ENCODE peak calls at places on chromosomes 12 and 14, in nine cellular contexts. One of them, this sample, is unnamed.

GRCh38 chr12:84741727-84742126 is 170.9 kb downstream of the SLC6A15 start:
- DNase-seq in HepG2: no peak
- DNase-seq in HL-60: no peak
- DNase-seq in CD4-positive, CD25-positive, alpha-beta regulatory T cell: no peak
- DNase-seq in GM23248: peak
- DNase-seq in upper lobe of left lung: no peak
- DNase-seq in lower lobe of right lung: no peak
- DNase-seq in WERI-Rb-1: no peak
- DNase-seq in neural progenitor cell: no peak
- DNase-seq in this sample: no peak

GRCh38 chr14:94907626-94908261 is 137.8 kb upstream of the GSC start:
- DNase-seq in HepG2: no peak
- DNase-seq in HL-60: no peak
- DNase-seq in CD4-positive, CD25-positive, alpha-beta regulatory T cell: no peak
- DNase-seq in GM23248: no peak
- DNase-seq in upper lobe of left lung: no peak
- DNase-seq in lower lobe of right lung: no peak
- DNase-seq in WERI-Rb-1: no peak
- DNase-seq in neural progenitor cell: no peak
- DNase-seq in this sample: no peak

GRCh38 chr12:112325648-112326207 is 56.5 kb downstream of the HECTD4 start:
- DNase-seq in HepG2: no peak
- DNase-seq in HL-60: no peak
- DNase-seq in CD4-positive, CD25-positive, alpha-beta regulatory T cell: no peak
- DNase-seq in GM23248: no peak
- DNase-seq in upper lobe of left lung: no peak
- DNase-seq in lower lobe of right lung: no peak
- DNase-seq in WERI-Rb-1: no peak
- DNase-seq in neural progenitor cell: no peak
- DNase-seq in this sample: no peak

GRCh38 chr12:65220761-65221160 is 51.4 kb downstream of the LEMD3 start:
- DNase-seq in HepG2: no peak
- DNase-seq in HL-60: no peak
- DNase-seq in CD4-positive, CD25-positive, alpha-beta regulatory T cell: no peak
- DNase-seq in GM23248: no peak
- DNase-seq in upper lobe of left lung: no peak
- DNase-seq in lower lobe of right lung: no peak
- DNase-seq in WERI-Rb-1: no peak
- DNase-seq in neural progenitor cell: no peak
- DNase-seq in this sample: no peak

GRCh38 chr12:130620281-130620680 is 95.8 kb downstream of the RIMBP2 start:
- DNase-seq in HepG2: no peak
- DNase-seq in HL-60: no peak
- DNase-seq in CD4-positive, CD25-positive, alpha-beta regulatory T cell: no peak
- DNase-seq in GM23248: no peak
- DNase-seq in upper lobe of left lung: no peak
- DNase-seq in lower lobe of right lung: no peak
- DNase-seq in WERI-Rb-1: no peak
- DNase-seq in neural progenitor cell: no peak
- DNase-seq in this sample: no peak

GRCh38 chr14:76939015-76939742 is 89.3 kb downstream of the IRF2BPL start:
- DNase-seq in HepG2: no peak
- DNase-seq in HL-60: no peak
- DNase-seq in CD4-positive, CD25-positive, alpha-beta regulatory T cell: no peak
- DNase-seq in GM23248: no peak
- DNase-seq in upper lobe of left lung: no peak
- DNase-seq in lower lobe of right lung: no peak
- DNase-seq in WERI-Rb-1: no peak
- DNase-seq in neural progenitor cell: no peak
- DNase-seq in this sample: no peak

GRCh38 chr12:49847161-49847560 is 4.3 kb upstream of the BCDIN3D start:
- DNase-seq in HepG2: no peak
- DNase-seq in HL-60: no peak
- DNase-seq in CD4-positive, CD25-positive, alpha-beta regulatory T cell: no peak
- DNase-seq in GM23248: no peak
- DNase-seq in upper lobe of left lung: no peak
- DNase-seq in lower lobe of right lung: no peak
- DNase-seq in WERI-Rb-1: no peak
- DNase-seq in neural progenitor cell: no peak
- DNase-seq in this sample: no peak

GRCh38 chr14:82009076-82009475 is 475.4 kb upstream of the SEL1L start:
- DNase-seq in HepG2: no peak
- DNase-seq in HL-60: no peak
- DNase-seq in CD4-positive, CD25-positive, alpha-beta regulatory T cell: no peak
- DNase-seq in GM23248: no peak
- DNase-seq in upper lobe of left lung: no peak
- DNase-seq in lower lobe of right lung: no peak
- DNase-seq in WERI-Rb-1: peak
- DNase-seq in neural progenitor cell: peak
- DNase-seq in this sample: no peak

GRCh38 chr12:6932766-6933165 is 5.0 kb downstream of the ATN1 start:
- DNase-seq in HepG2: no peak
- DNase-seq in HL-60: no peak
- DNase-seq in CD4-positive, CD25-positive, alpha-beta regulatory T cell: no peak
- DNase-seq in GM23248: no peak
- DNase-seq in upper lobe of left lung: no peak
- DNase-seq in lower lobe of right lung: no peak
- DNase-seq in WERI-Rb-1: no peak
- DNase-seq in neural progenitor cell: no peak
- DNase-seq in this sample: no peak

GRCh38 chr12:6927999-6928702 is 392 bp downstream of the ATN1 start:
- DNase-seq in HepG2: no peak
- DNase-seq in HL-60: no peak
- DNase-seq in CD4-positive, CD25-positive, alpha-beta regulatory T cell: peak
- DNase-seq in GM23248: peak
- DNase-seq in upper lobe of left lung: no peak
- DNase-seq in lower lobe of right lung: no peak
- DNase-seq in WERI-Rb-1: no peak
- DNase-seq in neural progenitor cell: peak
- DNase-seq in this sample: peak

GRCh38 chr12:6927379-6927991 is at the start of gene ATN1:
- DNase-seq in HepG2: no peak
- DNase-seq in HL-60: no peak
- DNase-seq in CD4-positive, CD25-positive, alpha-beta regulatory T cell: peak
- DNase-seq in GM23248: peak
- DNase-seq in upper lobe of left lung: peak
- DNase-seq in lower lobe of right lung: peak
- DNase-seq in WERI-Rb-1: peak
- DNase-seq in neural progenitor cell: peak
- DNase-seq in this sample: peak

GRCh38 chr12:6928703-6929407 is 1.1 kb downstream of the ATN1 start:
- DNase-seq in HepG2: no peak
- DNase-seq in HL-60: no peak
- DNase-seq in CD4-positive, CD25-positive, alpha-beta regulatory T cell: no peak
- DNase-seq in GM23248: peak
- DNase-seq in upper lobe of left lung: no peak
- DNase-seq in lower lobe of right lung: no peak
- DNase-seq in WERI-Rb-1: no peak
- DNase-seq in neural progenitor cell: no peak
- DNase-seq in this sample: no peak

DNA sequence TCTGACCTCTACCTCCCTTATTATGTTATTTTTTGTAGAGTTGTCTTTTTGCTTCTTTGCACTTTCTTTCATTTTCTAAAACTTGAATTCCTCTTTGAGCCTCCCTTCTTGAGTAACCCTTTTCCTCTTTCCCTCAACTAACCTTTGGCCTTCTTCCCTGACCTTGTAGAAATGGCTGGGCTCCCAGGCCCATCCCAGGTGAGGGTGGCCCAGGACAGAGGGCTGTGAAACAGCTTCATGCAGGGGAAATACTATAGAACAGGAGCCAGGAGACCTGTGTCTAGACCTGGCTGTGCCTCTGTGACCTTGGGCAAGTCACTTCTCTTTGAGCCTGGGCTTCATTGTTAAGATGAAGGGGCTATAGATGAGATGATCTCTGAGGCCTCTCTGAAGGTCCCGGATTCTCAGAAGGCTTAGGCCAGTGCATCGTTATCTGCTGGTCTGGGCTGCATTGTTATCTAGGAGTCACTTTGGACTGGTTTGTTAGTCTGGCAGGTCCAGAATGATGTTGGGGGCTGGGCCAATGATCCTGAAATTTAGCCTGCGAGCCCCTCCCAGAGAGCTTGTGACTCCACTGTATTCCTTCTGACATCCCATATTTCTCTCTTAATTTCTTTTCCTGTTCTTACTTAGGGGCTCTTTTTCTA is 2.2 kb downstream of the ATN1 start:
- DNase-seq in HepG2: no peak
- DNase-seq in HL-60: no peak
- DNase-seq in CD4-positive, CD25-positive, alpha-beta regulatory T cell: no peak
- DNase-seq in GM23248: no peak
- DNase-seq in upper lobe of left lung: no peak
- DNase-seq in lower lobe of right lung: no peak
- DNase-seq in WERI-Rb-1: no peak
- DNase-seq in neural progenitor cell: no peak
- DNase-seq in this sample: peak
- H3K4me3 ChIP-seq in HepG2: peak
- H3K4me3 ChIP-seq in HL-60: no peak
- H3K4me3 ChIP-seq in CD4-positive, CD25-positive, alpha-beta regulatory T cell: peak
- H3K4me3 ChIP-seq in GM23248: peak
- H3K4me3 ChIP-seq in upper lobe of left lung: peak
- H3K4me3 ChIP-seq in lower lobe of right lung: peak
- H3K4me3 ChIP-seq in WERI-Rb-1: no peak
- H3K4me3 ChIP-seq in neural progenitor cell: peak
- H3K4me3 ChIP-seq in this sample: peak

DNA sequence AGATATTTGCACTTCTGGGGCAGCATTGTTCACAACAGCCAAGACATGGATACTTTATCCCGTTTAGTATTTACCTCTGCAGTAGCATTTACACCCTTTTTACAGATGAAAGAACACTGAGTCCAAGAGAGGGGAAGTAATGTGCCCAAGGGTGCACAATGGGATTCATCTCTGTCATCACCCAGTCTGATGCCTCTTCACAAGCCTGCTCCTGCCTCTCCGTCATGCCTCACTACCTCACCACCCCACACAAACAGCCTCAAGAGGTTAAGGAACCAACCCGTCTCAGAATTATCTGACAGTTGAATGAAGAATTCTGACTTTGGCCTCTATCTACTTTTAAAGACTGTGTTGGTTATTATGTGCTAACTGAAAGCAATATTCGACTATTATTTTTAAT is 368.4 kb downstream of the ATP23 start:
- DNase-seq in HepG2: no peak
- DNase-seq in HL-60: no peak
- DNase-seq in CD4-positive, CD25-positive, alpha-beta regulatory T cell: no peak
- DNase-seq in GM23248: no peak
- DNase-seq in upper lobe of left lung: no peak
- DNase-seq in lower lobe of right lung: no peak
- DNase-seq in WERI-Rb-1: no peak
- DNase-seq in neural progenitor cell: no peak
- DNase-seq in this sample: no peak
- H3K27ac ChIP-seq in HepG2: no peak
- H3K27ac ChIP-seq in HL-60: no peak
- H3K27ac ChIP-seq in CD4-positive, CD25-positive, alpha-beta regulatory T cell: no peak
- H3K27ac ChIP-seq in GM23248: peak
- H3K27ac ChIP-seq in upper lobe of left lung: no peak
- H3K27ac ChIP-seq in lower lobe of right lung: no peak
- H3K27ac ChIP-seq in WERI-Rb-1: no peak
- H3K27ac ChIP-seq in neural progenitor cell: no peak
- H3K27ac ChIP-seq in this sample: no peak

GRCh38 chr12:132562489-132563045 is 47.8 kb downstream of the LRCOL1 start:
- DNase-seq in HepG2: no peak
- DNase-seq in HL-60: no peak
- DNase-seq in CD4-positive, CD25-positive, alpha-beta regulatory T cell: no peak
- DNase-seq in GM23248: no peak
- DNase-seq in upper lobe of left lung: no peak
- DNase-seq in lower lobe of right lung: no peak
- DNase-seq in WERI-Rb-1: no peak
- DNase-seq in neural progenitor cell: no peak
- DNase-seq in this sample: no peak

GRCh38 chr12:132560831-132561783 is 49.3 kb downstream of the LRCOL1 start:
- DNase-seq in HepG2: peak
- DNase-seq in HL-60: peak
- DNase-seq in CD4-positive, CD25-positive, alpha-beta regulatory T cell: peak
- DNase-seq in GM23248: peak
- DNase-seq in upper lobe of left lung: peak
- DNase-seq in lower lobe of right lung: peak
- DNase-seq in WERI-Rb-1: peak
- DNase-seq in neural progenitor cell: peak
- DNase-seq in this sample: no peak

GRCh38 chr12:132560421-132560830 is 50.0 kb downstream of the LRCOL1 start:
- DNase-seq in HepG2: no peak
- DNase-seq in HL-60: peak
- DNase-seq in CD4-positive, CD25-positive, alpha-beta regulatory T cell: no peak
- DNase-seq in GM23248: peak
- DNase-seq in upper lobe of left lung: no peak
- DNase-seq in lower lobe of right lung: no peak
- DNase-seq in WERI-Rb-1: peak
- DNase-seq in neural progenitor cell: peak
- DNase-seq in this sample: no peak

GRCh38 chr12:132559652-132560420 is 50.5 kb downstream of the LRCOL1 start:
- DNase-seq in HepG2: peak
- DNase-seq in HL-60: peak
- DNase-seq in CD4-positive, CD25-positive, alpha-beta regulatory T cell: no peak
- DNase-seq in GM23248: peak
- DNase-seq in upper lobe of left lung: no peak
- DNase-seq in lower lobe of right lung: no peak
- DNase-seq in WERI-Rb-1: peak
- DNase-seq in neural progenitor cell: peak
- DNase-seq in this sample: no peak

GRCh38 chr12:132561784-132562156 is 48.6 kb downstream of the LRCOL1 start:
- DNase-seq in HepG2: no peak
- DNase-seq in HL-60: peak
- DNase-seq in CD4-positive, CD25-positive, alpha-beta regulatory T cell: no peak
- DNase-seq in GM23248: peak
- DNase-seq in upper lobe of left lung: no peak
- DNase-seq in lower lobe of right lung: no peak
- DNase-seq in WERI-Rb-1: peak
- DNase-seq in neural progenitor cell: peak
- DNase-seq in this sample: no peak
- H3K4me3 ChIP-seq in HepG2: no peak
- H3K4me3 ChIP-seq in HL-60: peak
- H3K4me3 ChIP-seq in CD4-positive, CD25-positive, alpha-beta regulatory T cell: no peak
- H3K4me3 ChIP-seq in GM23248: no peak
- H3K4me3 ChIP-seq in upper lobe of left lung: no peak
- H3K4me3 ChIP-seq in lower lobe of right lung: no peak
- H3K4me3 ChIP-seq in WERI-Rb-1: no peak
- H3K4me3 ChIP-seq in neural progenitor cell: no peak
- H3K4me3 ChIP-seq in this sample: no peak

GRCh38 chr12:27550653-27550975 is 26.6 kb downstream of the PPFIBP1 start:
- DNase-seq in HepG2: no peak
- DNase-seq in HL-60: no peak
- DNase-seq in CD4-positive, CD25-positive, alpha-beta regulatory T cell: no peak
- DNase-seq in GM23248: peak
- DNase-seq in upper lobe of left lung: no peak
- DNase-seq in lower lobe of right lung: no peak
- DNase-seq in WERI-Rb-1: no peak
- DNase-seq in neural progenitor cell: no peak
- DNase-seq in this sample: no peak

GRCh38 chr12:27552886-27553560 is 29.0 kb downstream of the PPFIBP1 start:
- DNase-seq in HepG2: peak
- DNase-seq in HL-60: no peak
- DNase-seq in CD4-positive, CD25-positive, alpha-beta regulatory T cell: no peak
- DNase-seq in GM23248: peak
- DNase-seq in upper lobe of left lung: no peak
- DNase-seq in lower lobe of right lung: no peak
- DNase-seq in WERI-Rb-1: no peak
- DNase-seq in neural progenitor cell: no peak
- DNase-seq in this sample: no peak

GRCh38 chr12:27549801-27550652 is 26.0 kb downstream of the PPFIBP1 start:
- DNase-seq in HepG2: peak
- DNase-seq in HL-60: peak
- DNase-seq in CD4-positive, CD25-positive, alpha-beta regulatory T cell: no peak
- DNase-seq in GM23248: peak
- DNase-seq in upper lobe of left lung: peak
- DNase-seq in lower lobe of right lung: peak
- DNase-seq in WERI-Rb-1: no peak
- DNase-seq in neural progenitor cell: no peak
- DNase-seq in this sample: peak

GRCh38 chr12:27552235-27552634 is 28.2 kb downstream of the PPFIBP1 start:
- DNase-seq in HepG2: no peak
- DNase-seq in HL-60: no peak
- DNase-seq in CD4-positive, CD25-positive, alpha-beta regulatory T cell: no peak
- DNase-seq in GM23248: no peak
- DNase-seq in upper lobe of left lung: no peak
- DNase-seq in lower lobe of right lung: no peak
- DNase-seq in WERI-Rb-1: no peak
- DNase-seq in neural progenitor cell: no peak
- DNase-seq in this sample: no peak

DNA sequence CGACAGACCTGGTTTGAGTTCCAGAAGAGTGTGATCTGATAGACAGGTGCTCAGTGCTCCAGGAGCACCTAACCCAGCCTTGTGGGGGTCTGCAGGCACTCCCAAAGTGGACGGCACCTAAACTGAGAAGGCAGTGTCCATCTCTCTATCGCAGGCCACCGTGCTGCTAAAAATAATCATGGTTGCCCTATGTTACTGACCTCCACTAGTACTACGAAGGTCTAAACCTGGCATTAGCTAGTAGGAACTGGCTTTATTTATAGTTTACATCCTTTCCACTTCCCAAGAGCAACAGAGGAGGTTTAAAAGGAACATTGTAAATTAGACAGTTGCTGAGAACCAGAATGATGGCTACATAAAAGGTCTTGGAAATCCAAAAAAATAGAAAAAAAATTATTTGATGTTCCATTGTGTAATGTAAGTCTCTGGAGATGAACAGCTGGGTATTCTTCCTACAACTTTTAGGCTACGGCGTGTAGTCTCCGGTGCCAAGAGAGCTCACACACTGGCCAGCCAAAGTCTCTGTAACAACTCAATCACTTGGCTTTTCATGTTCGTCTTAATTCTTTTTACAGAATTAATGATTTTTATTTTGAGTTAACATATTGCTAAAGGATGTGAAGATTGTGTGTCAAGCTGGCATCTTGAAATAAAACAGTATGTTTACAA is 27.3 kb downstream of the PPFIBP1 start:
- DNase-seq in HepG2: no peak
- DNase-seq in HL-60: no peak
- DNase-seq in CD4-positive, CD25-positive, alpha-beta regulatory T cell: no peak
- DNase-seq in GM23248: peak
- DNase-seq in upper lobe of left lung: no peak
- DNase-seq in lower lobe of right lung: no peak
- DNase-seq in WERI-Rb-1: no peak
- DNase-seq in neural progenitor cell: no peak
- DNase-seq in this sample: no peak
- H3K27ac ChIP-seq in HepG2: peak
- H3K27ac ChIP-seq in HL-60: no peak
- H3K27ac ChIP-seq in CD4-positive, CD25-positive, alpha-beta regulatory T cell: no peak
- H3K27ac ChIP-seq in GM23248: peak
- H3K27ac ChIP-seq in upper lobe of left lung: peak
- H3K27ac ChIP-seq in lower lobe of right lung: peak
- H3K27ac ChIP-seq in WERI-Rb-1: no peak
- H3K27ac ChIP-seq in neural progenitor cell: no peak
- H3K27ac ChIP-seq in this sample: peak

This sample was measured in kidney.